ENCODE peak calls at places on chromosomes 1 and 21, in ten cellular contexts. S is progenitor cell of endocrine pancreas, L is HCT116, O is B cell, Z is AG10803, J is bronchial epithelial cell, M is osteocyte, E is heart right ventricle, X is A549, Y is hepatocyte. D is an unnamed sample.

GRCh38 chr1:198560093-198560638 is 19.7 kb upstream of the ATP6V1G3 start:
- DNase-seq in S (no peak), L (no peak), O (no peak), Z (no peak), J (peak), M (no peak), E (no peak), X (no peak), Y (no peak), D (no peak)

GRCh38 chr21:24045373-24045772 is 1561.9 kb downstream of the MRPL39 start:
- DNase-seq in S (no peak), L (no peak), O (no peak), Z (no peak), J (no peak), M (no peak), E (no peak), X (no peak), Y (no peak), D (no peak)

GRCh38 chr1:201433609-201434008 is 12.1 kb upstream of the TNNI1 start:
- DNase-seq in S (no peak), L (no peak), O (no peak), Z (no peak), J (no peak), M (no peak), E (no peak), X (no peak), Y (no peak), D (no peak)

GRCh38 chr1:14340244-14340800 is 258.2 kb upstream of the KAZN start:
- DNase-seq in S (no peak), L (no peak), O (no peak), Z (peak), J (no peak), M (no peak), E (no peak), X (no peak), Y (no peak), D (no peak)

GRCh38 chr1:3695326-3696217 is 43.3 kb downstream of the TP73 start:
- DNase-seq in S (peak), L (no peak), O (peak), Z (peak), J (no peak), M (no peak), E (peak), X (peak), Y (peak), D (no peak)

GRCh38 chr1:213858581-213858980 is 129.2 kb upstream of the PROX1 start:
- DNase-seq in S (no peak), L (no peak), O (no peak), Z (no peak), J (no peak), M (no peak), E (no peak), X (no peak), Y (no peak), D (no peak)

GRCh38 chr1:34929853-34930701 is 627 bp upstream of the DLGAP3 start:
- DNase-seq in S (no peak), L (no peak), O (no peak), Z (no peak), J (no peak), M (no peak), E (no peak), X (no peak), Y (no peak), D (no peak)

GRCh38 chr1:63730211-63730610 is 43.6 kb upstream of the ROR1 start:
- DNase-seq in S (no peak), L (no peak), O (no peak), Z (no peak), J (no peak), M (no peak), E (no peak), X (no peak), Y (no peak), D (no peak)

GRCh38 chr1:50735443-50735842 is 224.6 kb downstream of the FAF1 start:
- DNase-seq in S (no peak), L (no peak), O (no peak), Z (peak), J (peak), M (no peak), E (no peak), X (peak), Y (peak), D (no peak)

GRCh38 chr1:15344800-15345710 is 64.6 kb upstream of the EFHD2 start:
- DNase-seq in S (no peak), L (no peak), O (no peak), Z (no peak), J (no peak), M (no peak), E (no peak), X (no peak), Y (no peak), D (no peak)

GRCh38 chr1:207420109-207420508 is 34.0 kb upstream of the CR2 start:
- DNase-seq in S (no peak), L (no peak), O (no peak), Z (no peak), J (no peak), M (no peak), E (no peak), X (no peak), Y (no peak), D (no peak)

GRCh38 chr1:227901906-227902640 is 45.7 kb downstream of the WNT9A start:
- DNase-seq in S (no peak), L (peak), O (no peak), Z (peak), J (no peak), M (no peak), E (no peak), X (no peak), Y (no peak), D (no peak)

DNA sequence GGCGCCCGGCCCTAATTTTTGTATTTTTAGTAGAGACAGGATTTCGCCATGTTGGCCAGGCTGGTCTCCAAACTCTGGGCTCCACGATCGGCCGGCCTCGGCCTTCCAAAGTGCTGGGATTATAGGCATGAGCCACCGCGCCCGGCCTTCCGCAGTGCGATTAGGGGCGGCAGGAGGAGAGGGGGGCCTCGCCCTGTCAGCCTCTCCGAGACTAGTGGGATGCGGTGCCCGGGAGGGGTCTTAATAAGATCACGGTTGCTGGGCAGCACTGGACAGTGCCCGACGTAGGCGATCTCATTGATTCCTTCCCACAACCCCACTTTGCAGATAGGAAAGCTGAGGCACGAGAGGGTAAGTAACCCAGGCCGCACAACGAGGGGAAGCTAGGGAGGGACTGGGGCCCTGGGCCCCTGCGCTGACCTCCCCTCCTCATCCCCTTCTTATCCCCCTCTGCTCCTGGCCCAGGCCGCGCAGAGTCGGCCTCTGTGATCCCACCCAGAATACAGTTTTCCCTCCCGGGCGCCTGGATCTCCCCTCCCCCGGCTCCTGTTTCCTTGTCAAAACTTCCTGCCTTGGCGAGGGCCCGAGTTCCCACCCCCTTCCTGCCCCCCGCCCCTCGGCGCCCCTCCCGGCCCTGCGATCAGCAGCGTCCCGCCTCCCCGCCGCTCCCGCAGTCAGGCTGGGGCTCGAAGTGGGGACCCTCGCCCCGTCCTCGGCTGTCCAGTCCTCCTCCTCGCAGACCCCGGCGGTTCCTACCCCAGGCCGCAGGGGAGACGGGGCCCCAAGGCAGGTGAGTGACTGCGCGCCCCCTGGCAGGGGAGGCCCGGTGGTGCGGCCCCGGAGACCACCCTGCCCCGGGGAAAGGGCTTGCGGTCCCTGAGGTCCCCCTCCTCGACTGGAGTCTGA is at the start of gene PEAR1:
- DNase-seq in S (no peak), L (no peak), O (no peak), Z (no peak), J (no peak), M (no peak), E (peak), X (no peak), Y (peak), D (no peak)
- TF ChIP-seq CTCF in S (peak), L (no peak), O (no peak), Z (no peak), J (no peak), M (no peak), E (no peak), X (no peak), Y (peak), D (peak)

GRCh38 chr1:53821380-53821779 is 16.7 kb downstream of the NDC1 start:
- DNase-seq in S (no peak), L (no peak), O (no peak), Z (no peak), J (no peak), M (no peak), E (no peak), X (no peak), Y (no peak), D (no peak)
- TF ChIP-seq CTCF in S (peak), L (peak), O (no peak), Z (no peak), J (no peak), M (no peak), E (no peak), X (no peak), Y (no peak), D (peak)

GRCh38 chr1:54274448-54274847 is 74.5 kb downstream of the MRPL37 start:
- DNase-seq in S (no peak), L (no peak), O (no peak), Z (no peak), J (no peak), M (no peak), E (no peak), X (no peak), Y (no peak), D (no peak)
- TF ChIP-seq CTCF in S (no peak), L (no peak), O (no peak), Z (peak), J (no peak), M (no peak), E (no peak), X (no peak), Y (no peak), D (no peak)

GRCh38 chr1:47317841-47318240 is 3.9 kb upstream of the STIL start:
- DNase-seq in S (no peak), L (no peak), O (no peak), Z (peak), J (peak), M (no peak), E (no peak), X (no peak), Y (no peak), D (no peak)

GRCh38 chr1:47309427-47309826 is 4.5 kb downstream of the STIL start:
- DNase-seq in S (no peak), L (no peak), O (no peak), Z (no peak), J (no peak), M (no peak), E (no peak), X (no peak), Y (no peak), D (no peak)

DNA sequence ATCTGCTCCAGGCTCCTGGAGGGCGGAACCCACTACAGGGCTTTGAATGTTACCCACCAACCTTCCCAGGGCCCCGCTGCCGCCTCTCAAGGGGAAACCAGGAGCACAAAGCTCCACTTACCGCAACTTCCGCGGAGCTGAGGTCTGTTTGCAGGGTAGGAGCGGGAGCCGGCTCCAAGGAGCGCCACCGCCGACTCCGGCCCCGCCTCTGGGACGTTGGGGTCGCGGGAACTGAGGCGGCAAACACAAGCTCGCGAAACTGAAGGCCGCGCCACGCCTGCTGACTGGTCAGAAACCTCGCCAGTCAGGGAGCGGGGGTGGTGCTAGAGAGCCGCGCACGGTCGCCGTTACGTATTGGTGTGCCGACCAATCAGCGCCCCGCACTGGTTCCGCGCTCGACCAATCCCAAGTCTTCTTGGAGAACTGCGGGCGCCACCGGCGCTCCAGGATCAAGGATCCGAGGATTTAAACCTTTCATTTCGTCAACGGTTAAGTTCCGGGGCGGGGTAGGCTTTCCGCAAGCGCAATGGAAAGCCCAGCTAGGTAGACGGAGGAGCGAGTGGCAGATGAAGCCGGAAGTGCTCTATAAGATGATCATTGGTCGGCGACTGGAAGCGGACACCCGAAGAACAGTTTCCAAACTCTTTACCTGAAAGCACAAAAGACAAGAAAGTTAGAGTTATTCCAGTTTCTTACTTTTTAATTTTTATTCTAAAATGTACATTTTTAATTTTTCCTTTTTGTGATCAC is at the start of gene STIL:
- DNase-seq in S (peak), L (peak), O (peak), Z (peak), J (peak), M (peak), E (peak), X (peak), Y (peak), D (peak)
- TF ChIP-seq CTCF in S (no peak), L (no peak), O (no peak), Z (no peak), J (no peak), M (no peak), E (peak), X (no peak), Y (no peak), D (no peak)

GRCh38 chr1:225813250-225813964 is 3.5 kb downstream of the EPHX1 start:
- DNase-seq in S (no peak), L (no peak), O (no peak), Z (peak), J (peak), M (no peak), E (peak), X (peak), Y (peak), D (no peak)

GRCh38 chr1:225809842-225810578 is at the start of gene EPHX1:
- DNase-seq in S (peak), L (peak), O (peak), Z (peak), J (peak), M (peak), E (peak), X (peak), Y (peak), D (peak)

GRCh38 chr1:225812488-225813249 is 2.7 kb downstream of the EPHX1 start:
- DNase-seq in S (no peak), L (no peak), O (no peak), Z (peak), J (no peak), M (no peak), E (no peak), X (no peak), Y (no peak), D (no peak)

GRCh38 chr1:225814381-225814780 is 4.5 kb downstream of the EPHX1 start:
- DNase-seq in S (no peak), L (no peak), O (no peak), Z (no peak), J (no peak), M (no peak), E (no peak), X (no peak), Y (no peak), D (no peak)

DNA sequence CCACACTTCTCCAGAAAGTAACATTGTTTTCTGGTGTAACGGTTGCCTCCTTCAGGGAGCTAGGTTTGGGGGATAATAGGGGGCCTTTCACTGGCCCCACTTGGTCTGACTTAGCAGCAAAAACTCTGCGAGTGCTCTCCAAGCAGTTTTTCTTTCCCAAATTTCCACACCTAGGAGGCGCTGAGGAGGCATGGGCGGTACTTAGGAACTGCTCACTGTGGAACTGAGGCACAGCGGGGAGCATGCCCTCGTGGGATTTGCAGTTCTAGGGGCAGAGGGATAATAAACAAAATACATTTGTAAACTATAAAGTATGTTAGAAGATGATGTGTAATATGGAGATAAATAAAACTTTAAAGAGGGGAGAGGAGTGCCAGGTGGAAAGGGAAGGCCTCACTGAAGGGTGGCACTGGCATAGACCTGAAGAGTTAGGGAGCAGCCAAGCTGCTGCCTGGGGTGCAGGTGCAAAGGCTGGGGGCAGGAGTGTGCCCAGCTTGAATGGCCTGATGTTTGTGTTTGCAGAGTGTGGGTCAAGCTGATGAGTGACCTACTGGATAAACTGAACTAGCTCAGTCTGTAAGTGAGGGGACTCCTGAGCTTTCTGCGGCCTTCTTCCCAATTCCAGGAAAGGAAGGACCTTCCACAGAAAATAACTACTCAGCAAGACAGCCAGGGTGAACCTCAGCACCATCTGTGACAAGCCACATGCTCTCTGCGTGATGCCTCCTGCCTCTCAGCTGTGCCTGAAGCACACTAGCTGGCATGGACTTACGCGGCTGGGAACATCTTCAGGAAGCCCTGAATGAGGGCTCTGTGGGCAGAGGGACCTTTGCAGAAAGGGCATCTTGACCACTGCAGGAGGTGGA is 1.9 kb downstream of the EPHX1 start:
- DNase-seq in S (no peak), L (no peak), O (no peak), Z (peak), J (peak), M (no peak), E (no peak), X (peak), Y (no peak), D (no peak)
- TF ChIP-seq CTCF in S (peak), L (peak), O (no peak), Z (peak), J (peak), M (peak), E (peak), X (peak), Y (peak), D (peak)

GRCh38 chr1:25117233-25117823 is 115.0 kb downstream of the SYF2 start:
- DNase-seq in S (no peak), L (peak), O (no peak), Z (no peak), J (peak), M (no peak), E (no peak), X (no peak), Y (peak), D (no peak)
- TF ChIP-seq CTCF in S (peak), L (peak), O (peak), Z (no peak), J (peak), M (peak), E (no peak), X (no peak), Y (peak), D (peak)

DNA sequence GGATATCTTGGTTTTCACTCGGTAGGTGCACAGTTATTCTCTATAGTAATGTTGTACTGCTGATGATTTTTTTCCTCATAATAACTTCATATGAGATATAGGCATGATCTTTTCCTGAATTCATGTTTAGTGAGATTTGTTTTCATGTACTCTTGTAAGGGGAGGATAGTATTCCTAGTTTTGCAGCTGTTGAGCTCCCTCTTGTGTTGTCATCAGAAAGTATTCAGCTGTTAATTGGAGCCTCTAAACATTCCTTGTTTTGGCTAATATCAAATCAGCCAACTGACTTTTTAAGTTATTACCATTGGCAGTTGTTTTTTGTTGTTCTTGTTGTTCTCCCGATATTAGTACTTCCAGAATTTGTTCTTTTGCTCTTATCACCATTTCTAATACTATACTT is 24.4 kb downstream of the OR10R2 start:
- DNase-seq in S (no peak), L (no peak), O (no peak), Z (no peak), J (peak), M (no peak), E (no peak), X (no peak), Y (peak), D (no peak)
- TF ChIP-seq CTCF in S (peak), L (no peak), O (peak), Z (peak), J (no peak), M (no peak), E (no peak), X (peak), Y (peak), D (peak)

DNA sequence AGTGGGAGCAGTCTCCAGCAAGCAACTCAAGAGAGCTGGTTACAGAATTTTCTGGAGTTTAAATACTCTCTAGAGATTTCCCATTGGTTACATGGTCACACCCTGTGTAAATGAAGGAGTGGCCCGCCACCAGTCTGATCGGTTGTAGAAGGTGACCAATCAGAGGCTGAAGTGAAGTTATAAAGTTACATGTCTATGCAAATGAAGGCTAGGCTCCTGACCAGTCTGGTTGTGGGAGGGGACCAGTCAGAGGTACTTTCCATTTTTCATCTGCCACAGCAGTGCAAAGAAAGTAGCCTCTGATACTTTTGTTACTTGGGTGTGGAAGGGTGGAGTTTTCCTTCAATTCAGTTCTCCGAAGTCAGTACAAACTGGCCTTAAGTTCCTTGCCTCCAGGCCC is 273.8 kb downstream of the BARHL2 start:
- DNase-seq in S (no peak), L (no peak), O (no peak), Z (no peak), J (no peak), M (no peak), E (no peak), X (no peak), Y (no peak), D (no peak)
- TF ChIP-seq CTCF in S (no peak), L (no peak), O (no peak), Z (no peak), J (no peak), M (no peak), E (no peak), X (no peak), Y (no peak), D (no peak)

GRCh38 chr1:101438359-101438758 is 201.5 kb downstream of the S1PR1 start:
- DNase-seq in S (no peak), L (no peak), O (no peak), Z (peak), J (peak), M (no peak), E (no peak), X (no peak), Y (peak), D (no peak)
- TF ChIP-seq CTCF in S (peak), L (peak), O (peak), Z (peak), J (peak), M (no peak), E (peak), X (no peak), Y (peak), D (peak)